ENCODE peak calls at places on chromosomes 6 and 20, in seven cellular contexts. L is dorsolateral prefrontal cortex, F is mesothelial cell of epicardium, V is mucosa of descending colon, R is heart right ventricle, O is lung, P is tibial artery. S is an unnamed sample.

GRCh38 chr6:98124176-98124575 is 710.2 kb upstream of the POU3F2 start:
- DNase-seq in L (no peak), F (no peak), V (no peak), R (no peak), O (no peak), P (no peak), S (no peak)

GRCh38 chr6:14986370-14986769 is 259.5 kb upstream of the JARID2 start:
- DNase-seq in L (no peak), F (no peak), V (peak; percentile 60), R (no peak), O (no peak), P (no peak), S (no peak)

GRCh38 chr6:10837692-10837996 is 695 bp downstream of the MAK start:
- DNase-seq in L (no peak), F (no peak), V (no peak), R (peak; percentile 12), O (no peak), P (no peak), S (no peak)

GRCh38 chr20:11777861-11778570 is 139.7 kb upstream of the BTBD3 start:
- DNase-seq in L (no peak), F (no peak), V (no peak), R (no peak), O (no peak), P (no peak), S (no peak)

GRCh38 chr20:20489623-20490341 is 121.9 kb downstream of the INSM1 start:
- DNase-seq in L (no peak), F (no peak), V (no peak), R (no peak), O (no peak), P (no peak), S (no peak)

GRCh38 chr6:142696123-142696522 is 248.9 kb downstream of the HIVEP2 start:
- DNase-seq in L (no peak), F (no peak), V (no peak), R (no peak), O (no peak), P (no peak), S (no peak)

GRCh38 chr6:100704941-100705340 is 176.2 kb downstream of the ASCC3 start:
- DNase-seq in L (no peak), F (no peak), V (no peak), R (no peak), O (no peak), P (no peak), S (no peak)

GRCh38 chr6:146770965-146771735 is 172.4 kb downstream of the ADGB start:
- DNase-seq in L (no peak), F (no peak), V (peak; percentile 16), R (peak; percentile 58), O (peak; percentile 54), P (peak; percentile 72), S (peak; percentile 62)

GRCh38 chr6:138914701-138915100 is 73.4 kb downstream of the REPS1 start:
- DNase-seq in L (no peak), F (no peak), V (no peak), R (no peak), O (no peak), P (no peak), S (no peak)

GRCh38 chr20:44765647-44766367 is 20.1 kb downstream of the KCNK15 start:
- DNase-seq in L (no peak), F (no peak), V (no peak), R (no peak), O (no peak), P (no peak), S (no peak)

GRCh38 chr6:111625099-111625416 is 19.4 kb upstream of the TRAF3IP2 start:
- DNase-seq in L (no peak), F (no peak), V (no peak), R (no peak), O (no peak), P (no peak), S (no peak)

GRCh38 chr6:53771780-53772624 is 22.8 kb upstream of the LRRC1 start:
- DNase-seq in L (no peak), F (no peak), V (no peak), R (no peak), O (no peak), P (no peak), S (no peak)

GRCh38 chr6:63824722-63825121 is 189.1 kb downstream of the PHF3 start:
- DNase-seq in L (no peak), F (no peak), V (no peak), R (no peak), O (no peak), P (no peak), S (no peak)

GRCh38 chr6:139500977-139501376 is 126.5 kb upstream of the CITED2 start:
- DNase-seq in L (no peak), F (no peak), V (no peak), R (no peak), O (no peak), P (no peak), S (no peak)

GRCh38 chr20:32777177-32777956 is 15.2 kb downstream of the DNMT3B start:
- DNase-seq in L (no peak), F (no peak), V (no peak), R (no peak), O (no peak), P (no peak), S (no peak)

DNA sequence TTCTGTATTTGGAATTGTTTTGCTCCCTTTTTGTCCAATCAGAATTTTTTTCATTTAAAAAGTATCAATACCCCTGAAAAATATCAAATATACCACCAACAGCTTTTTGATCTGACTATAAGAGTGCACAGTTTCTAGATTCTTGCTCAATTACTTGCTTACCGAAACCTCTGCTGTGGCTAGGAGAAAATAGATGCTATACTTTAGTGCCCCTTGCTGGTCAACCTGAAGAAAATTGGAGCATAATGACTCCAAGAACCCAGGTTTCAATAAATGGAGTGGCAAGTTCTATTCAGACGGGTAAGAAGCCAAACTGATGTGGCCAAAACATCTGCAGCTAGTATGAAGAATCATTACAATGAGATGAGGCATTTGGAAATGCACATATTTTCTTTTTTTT is 91.4 kb upstream of the SASH1 start:
- DNase-seq in L (no peak), F (no peak), V (no peak), R (no peak), O (no peak), P (no peak), S (no peak)
- TF ChIP-seq CTCF in L (peak; percentile 46), F (no peak), V (no peak), R (peak; percentile 60), O (peak; percentile 25), P (peak; percentile 77), S (peak; percentile 61)

DNA sequence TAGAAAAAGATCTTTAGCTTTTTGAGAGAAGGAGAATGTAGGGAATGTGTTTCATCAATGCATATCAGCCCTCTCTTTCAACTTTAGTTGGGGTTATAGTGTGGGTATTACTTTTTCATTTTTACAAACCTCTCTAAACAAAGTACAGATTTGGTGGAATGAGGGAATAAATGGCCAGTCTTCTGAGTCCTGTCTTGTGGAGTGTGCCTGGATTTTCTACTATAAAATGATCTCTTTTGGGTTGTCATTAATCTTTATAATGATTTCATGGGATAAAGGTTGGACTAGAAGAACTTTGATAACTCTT is 209.3 kb downstream of the RNF144B start:
- DNase-seq in L (no peak), F (no peak), V (no peak), R (no peak), O (no peak), P (no peak), S (no peak)
- TF ChIP-seq CTCF in L (no peak), F (peak; percentile 56), V (peak; percentile 10), R (peak; percentile 15), O (no peak), P (no peak), S (peak; percentile 0)

DNA sequence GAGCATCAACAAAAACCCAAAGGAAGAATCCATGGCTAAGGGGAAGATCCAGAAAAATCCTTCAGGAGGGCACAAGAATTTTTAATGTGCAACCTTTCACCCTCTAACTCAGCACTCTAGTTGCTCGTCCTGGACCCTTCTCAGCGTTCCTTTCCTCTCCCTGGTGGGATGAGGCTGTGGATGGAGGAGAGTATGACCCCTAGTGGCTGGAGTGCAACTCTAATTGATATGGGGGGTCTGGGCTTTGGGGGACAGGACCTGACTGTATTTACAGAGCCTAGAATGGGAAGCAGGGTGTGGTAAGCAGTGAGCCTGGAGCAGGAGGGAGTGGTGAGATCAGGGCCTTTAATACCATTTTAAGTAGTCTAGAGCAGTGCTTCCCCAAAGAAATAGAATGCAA is 83.9 kb upstream of the CEP85L start:
- DNase-seq in L (no peak), F (no peak), V (no peak), R (no peak), O (no peak), P (no peak), S (no peak)
- TF ChIP-seq CTCF in L (peak; percentile 48), F (no peak), V (no peak), R (peak; percentile 47), O (no peak), P (no peak), S (peak; percentile 62)

DNA sequence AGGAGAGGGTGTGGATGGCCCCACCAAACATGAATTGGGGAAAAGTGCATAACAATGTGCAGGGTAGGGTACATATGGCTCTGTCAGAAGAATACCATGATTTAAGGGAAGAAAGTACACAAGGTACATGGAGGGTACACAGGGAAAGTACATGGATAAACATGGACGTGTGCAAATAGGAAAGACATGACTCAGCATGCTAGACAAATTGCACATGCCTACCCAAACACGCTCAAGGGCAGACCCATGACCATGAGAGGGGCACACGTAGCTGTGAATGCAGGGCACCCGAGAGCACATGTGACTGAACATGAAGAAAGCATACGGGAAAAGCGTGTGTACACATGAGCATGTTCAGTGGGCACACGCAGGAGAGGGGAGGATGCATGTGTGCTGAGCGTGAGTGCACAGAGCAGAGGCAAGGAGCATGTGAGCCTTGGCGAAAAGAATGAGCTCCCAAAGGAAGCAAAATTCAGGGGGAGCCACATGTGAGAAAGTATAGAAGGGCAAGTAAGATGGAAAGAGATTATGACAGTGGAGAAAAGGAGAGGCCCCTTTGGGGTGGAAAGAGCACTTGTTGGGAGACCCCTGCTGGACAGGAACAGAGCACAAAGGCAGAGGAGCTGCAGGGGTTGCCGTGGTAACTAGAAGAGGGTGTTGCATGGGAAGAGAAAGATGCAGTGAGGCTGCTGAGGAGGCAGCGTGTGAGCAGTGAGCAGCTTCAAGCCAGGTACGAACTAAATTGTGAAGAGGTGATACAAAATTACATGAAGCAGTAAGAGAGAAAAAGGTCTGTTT is 17.8 kb downstream of the OR2H2 start:
- DNase-seq in L (no peak), F (no peak), V (no peak), R (no peak), O (no peak), P (no peak), S (no peak)
- TF ChIP-seq CTCF in L (no peak), F (no peak), V (no peak), R (no peak), O (no peak), P (no peak), S (no peak)

DNA sequence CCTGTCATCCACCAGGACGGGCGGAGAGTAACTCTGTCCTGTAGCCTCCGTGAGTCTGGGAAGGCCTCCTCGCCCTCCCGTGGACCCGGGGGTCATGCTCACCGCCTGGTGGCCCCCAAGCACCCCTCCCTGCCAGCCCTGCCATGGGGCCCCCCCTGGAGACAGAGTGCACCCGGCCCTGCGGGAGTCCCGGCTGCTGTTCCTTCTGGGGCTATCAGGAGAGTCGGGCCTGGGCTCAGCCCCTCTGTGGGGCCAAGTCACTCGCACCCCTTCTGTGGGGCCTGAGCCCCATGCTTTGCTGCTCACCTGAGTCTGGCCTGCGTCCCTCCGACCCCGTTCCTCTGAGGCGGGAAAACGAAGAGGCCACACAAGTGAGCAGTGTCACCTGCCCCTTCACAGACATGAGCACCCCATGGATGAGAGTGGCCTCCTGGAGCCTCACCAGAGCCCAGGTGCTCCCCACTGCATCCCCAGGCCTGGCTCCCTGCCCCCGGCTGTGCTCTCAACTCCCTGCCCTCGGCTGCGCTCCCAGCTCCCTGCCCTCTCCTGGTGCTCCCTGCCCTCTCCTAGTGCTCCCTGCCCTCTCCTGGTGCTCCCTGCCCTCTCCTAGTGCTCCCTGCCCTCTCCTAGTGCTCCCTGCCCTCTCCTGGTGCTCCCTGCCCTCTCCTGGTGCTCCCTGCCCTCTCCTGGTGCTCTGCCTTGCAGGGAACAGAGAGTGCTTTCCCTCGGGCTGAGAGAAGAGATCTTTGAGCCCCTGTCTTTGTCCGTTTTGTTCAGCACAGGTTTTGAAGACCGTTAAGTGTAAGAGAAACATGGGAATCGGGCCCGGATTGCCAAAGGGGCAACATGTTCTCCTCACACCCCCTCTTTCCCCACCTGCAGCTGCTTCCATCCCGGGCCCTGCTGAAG is 4.7 kb upstream of the CHRNA4 start:
- DNase-seq in L (no peak), F (no peak), V (no peak), R (no peak), O (no peak), P (no peak), S (no peak)
- TF ChIP-seq CTCF in L (no peak), F (no peak), V (no peak), R (no peak), O (no peak), P (no peak), S (no peak)

S was measured in left ventricle myocardium inferior.